ENCODE peak calls at places on chromosomes 6 and 20, in six cellular contexts. E is GM23338, B is breast epithelium, L is transverse colon, Y is Panc1, R is stomach. Q is an unnamed sample.
A peak's percentile ranks its signal among the peaks of the same experiment; 100 is the strongest.

GRCh38 chr6:34705241-34705640 is 8.7 kb upstream of the ILRUN start:
- DNase-seq in E (no peak), B (no peak), L (no peak), Y (no peak), R (no peak), Q (no peak)

GRCh38 chr6:36822506-36823269 is 16.6 kb downstream of the CPNE5 start:
- DNase-seq in E (no peak), B (no peak), L (no peak), Y (no peak), R (no peak), Q (no peak)

GRCh38 chr20:64253000-64253383 is 2.6 kb upstream of the PCMTD2 start:
- DNase-seq in E (no peak), B (no peak), L (no peak), Y (no peak), R (no peak), Q (no peak)

GRCh38 chr6:45327956-45328522 is at the start of gene RUNX2:
- DNase-seq in E (peak; percentile 28), B (no peak), L (no peak), Y (no peak), R (no peak), Q (no peak)

GRCh38 chr20:40797425-40797824 is 108.4 kb upstream of the MAFB start:
- DNase-seq in E (peak; percentile 76), B (no peak), L (no peak), Y (no peak), R (peak; percentile 4), Q (no peak)

GRCh38 chr6:110116258-110116657 is 63.2 kb downstream of the WASF1 start:
- DNase-seq in E (peak; percentile 40), B (no peak), L (no peak), Y (no peak), R (no peak), Q (no peak)

GRCh38 chr6:17413313-17413750 is 19.9 kb downstream of the CAP2 start:
- DNase-seq in E (no peak), B (no peak), L (no peak), Y (no peak), R (no peak), Q (no peak)

GRCh38 chr6:43956478-43956877 is 170.8 kb downstream of the MRPL14 start:
- DNase-seq in E (no peak), B (no peak), L (no peak), Y (no peak), R (no peak), Q (no peak)

GRCh38 chr6:30893001-30893591 is 8.8 kb downstream of the DDR1 start:
- DNase-seq in E (peak; percentile 56), B (no peak), L (no peak), Y (no peak), R (no peak), Q (no peak)

GRCh38 chr6:160791981-160792418 is 90.0 kb downstream of the PLG start:
- DNase-seq in E (no peak), B (no peak), L (no peak), Y (peak; percentile 61), R (no peak), Q (no peak)

GRCh38 chr6:92122746-92123145 is 1296.6 kb downstream of the EPHA7 start:
- DNase-seq in E (peak; percentile 59), B (no peak), L (no peak), Y (no peak), R (no peak), Q (no peak)

GRCh38 chr6:30683137-30683979 is 3.1 kb downstream of the PPP1R18 start:
- DNase-seq in E (no peak), B (no peak), L (no peak), Y (no peak), R (no peak), Q (peak; percentile 83)

GRCh38 chr6:98539669-98540207 is 294.6 kb upstream of the POU3F2 start:
- DNase-seq in E (peak; percentile 34), B (no peak), L (no peak), Y (no peak), R (no peak), Q (no peak)

GRCh38 chr6:170033666-170034065 is 257.2 kb downstream of the DLL1 start:
- DNase-seq in E (no peak), B (peak; percentile 2), L (peak; percentile 3), Y (no peak), R (peak; percentile 15), Q (peak; percentile 22)

GRCh38 chr6:108795122-108795521 is 53.1 kb upstream of the ARMC2 start:
- DNase-seq in E (no peak), B (no peak), L (no peak), Y (no peak), R (no peak), Q (no peak)

GRCh38 chr6:75505426-75505825 is 11.8 kb upstream of the FILIP1 start:
- DNase-seq in E (peak; percentile 24), B (no peak), L (no peak), Y (no peak), R (no peak), Q (no peak)

GRCh38 chr6:157587127-157587729 is 206.2 kb downstream of the ZDHHC14 start:
- DNase-seq in E (no peak), B (no peak), L (no peak), Y (no peak), R (no peak), Q (no peak)

GRCh38 chr6:165884813-165885765 is 222.0 kb upstream of the PDE10A start:
- DNase-seq in E (peak; percentile 94), B (peak; percentile 52), L (peak; percentile 78), Y (no peak), R (peak; percentile 83), Q (peak; percentile 89)

GRCh38 chr20:10402938-10403593 is 31.0 kb downstream of the MKKS start:
- DNase-seq in E (no peak), B (no peak), L (no peak), Y (no peak), R (no peak), Q (no peak)

GRCh38 chr6:26556263-26557070 is 18.3 kb downstream of the HMGN4 start:
- DNase-seq in E (peak; percentile 89), B (no peak), L (no peak), Y (peak; percentile 98), R (no peak), Q (no peak)

GRCh38 chr20:16732506-16733152 is 2.8 kb downstream of the SNRPB2 start:
- DNase-seq in E (no peak), B (no peak), L (no peak), Y (no peak), R (no peak), Q (no peak)

GRCh38 chr6:43776799-43777776 is 7.1 kb downstream of the VEGFA start:
- DNase-seq in E (no peak), B (no peak), L (no peak), Y (no peak), R (no peak), Q (peak; percentile 51)

GRCh38 chr6:72622094-72622540 is 253 bp downstream of the KCNQ5 start:
- DNase-seq in E (peak; percentile 72), B (no peak), L (peak; percentile 30), Y (no peak), R (peak; percentile 35), Q (peak; percentile 92)

GRCh38 chr6:56549014-56549413 is 93.7 kb downstream of the DST start:
- DNase-seq in E (peak; percentile 27), B (no peak), L (no peak), Y (no peak), R (no peak), Q (no peak)
- TF ChIP-seq POLR2AphosphoS5 in E (no peak), B (no peak), L (no peak), Y (no peak), R (no peak), Q (no peak)

GRCh38 chr6:90584636-90585255 is 2.1 kb downstream of the MAP3K7 start:
- DNase-seq in E (no peak), B (no peak), L (no peak), Y (no peak), R (no peak), Q (no peak)
- H3K4me1 ChIP-seq in E (peaks cover 10% of the 10 kb centered on the region), B (no peaks in the 10 kb centered on the region), L (peaks cover 13% of the 10 kb centered on the region), Y (peaks cover 15% of the 10 kb centered on the region), R (peaks cover 60% of the 10 kb centered on the region), Q (peaks cover 56% of the 10 kb centered on the region)

GRCh38 chr6:158708239-158708638 is 58.4 kb downstream of the SYTL3 start:
- DNase-seq in E (no peak), B (no peak), L (no peak), Y (no peak), R (peak; percentile 33), Q (peak; percentile 52)
- TF ChIP-seq POLR2AphosphoS5 in E (no peak), B (no peak), L (no peak), Y (no peak), R (no peak), Q (no peak)

GRCh38 chr20:4810446-4811019 is 88.8 kb downstream of the PRND start:
- DNase-seq in E (no peak), B (no peak), L (no peak), Y (no peak), R (no peak), Q (no peak)
- H3K4me1 ChIP-seq in E (peaks cover 14% of the 10 kb centered on the region), B (no peaks in the 10 kb centered on the region), L (no peaks in the 10 kb centered on the region), Y (no peaks in the 10 kb centered on the region), R (peaks cover 25% of the 10 kb centered on the region), Q (peaks cover 99% of the 10 kb centered on the region)

DNA sequence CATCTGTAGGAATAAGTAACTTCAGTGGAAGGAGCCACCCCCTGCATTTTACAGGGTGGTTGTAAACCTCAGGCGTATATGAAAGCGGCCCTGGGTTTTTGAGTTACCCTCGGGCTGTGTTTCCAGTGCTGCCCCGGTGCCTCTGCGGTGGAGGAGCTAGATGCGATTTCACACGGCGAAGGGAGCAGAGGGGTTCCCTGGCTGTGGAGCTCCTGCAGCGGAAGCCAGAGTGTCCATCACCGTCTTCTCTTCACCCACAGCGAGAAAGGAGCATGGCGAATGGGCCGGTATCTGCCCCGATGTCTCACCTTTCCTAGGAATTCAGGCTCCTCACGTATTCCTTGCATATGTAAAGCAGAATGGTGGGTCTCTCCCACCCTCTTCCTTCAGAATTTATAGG is 253.6 kb downstream of the THBS2 start:
- DNase-seq in E (peak; percentile 5), B (no peak), L (no peak), Y (no peak), R (no peak), Q (no peak)
- TF ChIP-seq POLR2AphosphoS5 in E (no peak), B (no peak), L (no peak), Y (no peak), R (no peak), Q (no peak)

DNA sequence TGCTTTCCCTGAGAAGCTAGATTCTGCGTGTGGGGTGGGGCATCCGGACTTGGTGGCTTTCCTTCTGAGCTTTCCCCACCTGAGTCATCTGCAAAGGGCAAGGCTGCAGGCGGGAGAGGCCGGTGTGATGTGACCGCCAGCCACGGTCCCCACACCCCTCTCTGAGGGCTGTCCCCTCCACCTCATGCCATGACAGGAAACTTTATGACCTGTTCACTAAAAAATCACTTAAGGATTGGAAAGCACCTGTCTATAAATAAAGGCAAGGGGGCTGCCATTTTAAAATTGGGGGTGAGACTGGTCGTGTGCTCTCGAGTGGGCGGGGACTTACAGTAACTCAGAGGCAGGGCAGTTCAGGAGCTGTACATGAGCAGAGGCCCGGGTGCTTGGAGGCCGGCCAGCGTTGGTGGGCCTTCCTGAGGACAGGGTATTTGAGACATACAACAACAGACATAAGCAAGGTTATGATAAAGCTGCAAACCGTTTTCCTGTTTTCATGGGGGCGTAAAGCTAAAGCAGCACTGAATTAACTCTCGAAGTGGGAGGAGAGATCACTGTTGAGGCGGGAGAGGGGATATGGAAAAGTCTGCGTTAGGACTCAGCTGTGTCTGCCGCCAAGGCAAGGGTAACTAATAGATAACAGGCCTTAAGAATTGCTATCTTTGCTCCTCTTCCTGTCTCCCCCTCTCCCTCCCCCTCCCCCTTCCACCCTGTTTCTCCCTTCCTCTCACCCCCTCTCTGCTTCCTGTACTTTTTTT is 16.1 kb upstream of the SERPINB1 start:
- DNase-seq in E (no peak), B (no peak), L (peak; percentile 51), Y (no peak), R (no peak), Q (peak; percentile 87)
- H3K4me1 ChIP-seq in E (peaks cover 29% of the 10 kb centered on the region), B (no peaks in the 10 kb centered on the region), L (peaks cover 26% of the 10 kb centered on the region), Y (peaks cover 45% of the 10 kb centered on the region), R (peaks cover 33% of the 10 kb centered on the region), Q (peaks cover 76% of the 10 kb centered on the region)

GRCh38 chr20:3808141-3808479 is 12.0 kb downstream of the CDC25B start:
- DNase-seq in E (peak; percentile 48), B (peak; percentile 91), L (peak; percentile 89), Y (peak; percentile 93), R (peak; percentile 91), Q (peak; percentile 84)
- TF ChIP-seq POLR2AphosphoS5 in E (no peak), B (peak; percentile 97), L (peak; percentile 90), Y (peak; percentile 31), R (peak; percentile 97), Q (no peak)